ENCODE peak calls at places on chromosomes 4 and X, in seven cellular contexts. One of them, this sample, is unnamed.

GRCh38 chrX:130672214-130672613 is 230.8 kb downstream of the ENOX2 start:
- DNase-seq in H1: no peak
- DNase-seq in HepG2: no peak
- DNase-seq in HCT116: no peak
- DNase-seq in T47D: no peak
- DNase-seq in GM12878: no peak
- DNase-seq in SK-N-SH: no peak
- DNase-seq in this sample: no peak

GRCh38 chr4:81084029-81084428 is 53.5 kb downstream of the BMP3 start:
- DNase-seq in HepG2: peak
- DNase-seq in GM12878: no peak
- DNase-seq in H1: no peak
- DNase-seq in T47D: peak
- DNase-seq in HCT116: no peak
- DNase-seq in SK-N-SH: no peak
- DNase-seq in this sample: no peak

GRCh38 chrX:133880032-133880443 is 105.4 kb downstream of the GPC3 start:
- DNase-seq in GM12878: no peak
- DNase-seq in SK-N-SH: no peak
- DNase-seq in T47D: no peak
- DNase-seq in H1: no peak
- DNase-seq in HCT116: no peak
- DNase-seq in HepG2: no peak
- DNase-seq in this sample: no peak

GRCh38 chrX:11908371-11908770 is 150.3 kb downstream of the MSL3 start:
- DNase-seq in H1: no peak
- DNase-seq in HepG2: peak
- DNase-seq in SK-N-SH: peak
- DNase-seq in HCT116: no peak
- DNase-seq in GM12878: peak
- DNase-seq in T47D: peak
- DNase-seq in this sample: peak

GRCh38 chr4:73451978-73452747 is 16.1 kb downstream of the AFP start:
- DNase-seq in T47D: no peak
- DNase-seq in HCT116: no peak
- DNase-seq in H1: no peak
- DNase-seq in GM12878: no peak
- DNase-seq in SK-N-SH: no peak
- DNase-seq in HepG2: no peak
- DNase-seq in this sample: no peak

GRCh38 chrX:151796576-151796975 is 62.0 kb downstream of the CNGA2 start:
- DNase-seq in H1: no peak
- DNase-seq in T47D: no peak
- DNase-seq in HCT116: no peak
- DNase-seq in GM12878: no peak
- DNase-seq in SK-N-SH: no peak
- DNase-seq in HepG2: no peak
- DNase-seq in this sample: no peak

GRCh38 chrX:149845385-149845784 is 35.6 kb upstream of the MAGEA8 start:
- DNase-seq in H1: no peak
- DNase-seq in SK-N-SH: no peak
- DNase-seq in T47D: no peak
- DNase-seq in HCT116: no peak
- DNase-seq in HepG2: no peak
- DNase-seq in GM12878: no peak
- DNase-seq in this sample: no peak

GRCh38 chrX:129957241-129958099 is 25.0 kb upstream of the BCORL1 start:
- DNase-seq in HepG2: no peak
- DNase-seq in GM12878: peak
- DNase-seq in SK-N-SH: peak
- DNase-seq in HCT116: peak
- DNase-seq in H1: no peak
- DNase-seq in T47D: peak
- DNase-seq in this sample: peak

GRCh38 chr4:101346562-101347266 is 612 bp downstream of the PPP3CA start:
- DNase-seq in GM12878: no peak
- DNase-seq in HCT116: no peak
- DNase-seq in SK-N-SH: no peak
- DNase-seq in HepG2: peak
- DNase-seq in T47D: peak
- DNase-seq in H1: peak
- DNase-seq in this sample: peak

GRCh38 chrX:37644381-37645305 is 40.9 kb upstream of the XK start:
- DNase-seq in GM12878: no peak
- DNase-seq in H1: no peak
- DNase-seq in SK-N-SH: no peak
- DNase-seq in T47D: no peak
- DNase-seq in HepG2: no peak
- DNase-seq in HCT116: no peak
- DNase-seq in this sample: no peak

GRCh38 chrX:47191331-47191730 is 2.3 kb upstream of the UBA1 start:
- DNase-seq in T47D: peak
- DNase-seq in H1: peak
- DNase-seq in HepG2: no peak
- DNase-seq in GM12878: no peak
- DNase-seq in HCT116: peak
- DNase-seq in SK-N-SH: no peak
- DNase-seq in this sample: no peak

GRCh38 chr4:178316211-178316610 is 874.0 kb upstream of the AGA start:
- DNase-seq in HCT116: no peak
- DNase-seq in GM12878: no peak
- DNase-seq in H1: no peak
- DNase-seq in T47D: no peak
- DNase-seq in HepG2: no peak
- DNase-seq in SK-N-SH: no peak
- DNase-seq in this sample: no peak

GRCh38 chr4:2222838-2223237 is 19.1 kb downstream of the HAUS3 start:
- DNase-seq in H1: no peak
- DNase-seq in HepG2: no peak
- DNase-seq in GM12878: no peak
- DNase-seq in SK-N-SH: no peak
- DNase-seq in HCT116: no peak
- DNase-seq in T47D: peak
- DNase-seq in this sample: no peak

GRCh38 chr4:53477038-53477565 is 99.7 kb downstream of the FIP1L1 start:
- DNase-seq in SK-N-SH: no peak
- DNase-seq in T47D: peak
- DNase-seq in H1: no peak
- DNase-seq in HepG2: peak
- DNase-seq in GM12878: no peak
- DNase-seq in HCT116: no peak
- DNase-seq in this sample: no peak

GRCh38 chr4:141999446-142000143 is 363.2 kb downstream of the IL15 start:
- DNase-seq in SK-N-SH: no peak
- DNase-seq in HepG2: no peak
- DNase-seq in H1: no peak
- DNase-seq in HCT116: no peak
- DNase-seq in T47D: no peak
- DNase-seq in GM12878: no peak
- DNase-seq in this sample: peak

GRCh38 chr4:88518911-88519310 is 4.7 kb downstream of the PYURF start:
- DNase-seq in SK-N-SH: no peak
- DNase-seq in H1: no peak
- DNase-seq in GM12878: no peak
- DNase-seq in T47D: no peak
- DNase-seq in HepG2: no peak
- DNase-seq in HCT116: no peak
- DNase-seq in this sample: no peak

GRCh38 chr4:88526221-88526815 is 2.7 kb upstream of the PYURF start:
- DNase-seq in HepG2: no peak
- DNase-seq in GM12878: no peak
- DNase-seq in SK-N-SH: peak
- DNase-seq in T47D: peak
- DNase-seq in H1: no peak
- DNase-seq in HCT116: no peak
- DNase-seq in this sample: no peak

GRCh38 chr4:88527787-88528186 is 4.2 kb upstream of the PYURF start:
- DNase-seq in SK-N-SH: no peak
- DNase-seq in HepG2: no peak
- DNase-seq in T47D: no peak
- DNase-seq in HCT116: no peak
- DNase-seq in H1: no peak
- DNase-seq in GM12878: peak
- DNase-seq in this sample: no peak

GRCh38 chr4:88523325-88524129 is at the start of gene PYURF:
- DNase-seq in GM12878: peak
- DNase-seq in SK-N-SH: peak
- DNase-seq in HepG2: peak
- DNase-seq in H1: peak
- DNase-seq in T47D: peak
- DNase-seq in HCT116: peak
- DNase-seq in this sample: peak

DNA sequence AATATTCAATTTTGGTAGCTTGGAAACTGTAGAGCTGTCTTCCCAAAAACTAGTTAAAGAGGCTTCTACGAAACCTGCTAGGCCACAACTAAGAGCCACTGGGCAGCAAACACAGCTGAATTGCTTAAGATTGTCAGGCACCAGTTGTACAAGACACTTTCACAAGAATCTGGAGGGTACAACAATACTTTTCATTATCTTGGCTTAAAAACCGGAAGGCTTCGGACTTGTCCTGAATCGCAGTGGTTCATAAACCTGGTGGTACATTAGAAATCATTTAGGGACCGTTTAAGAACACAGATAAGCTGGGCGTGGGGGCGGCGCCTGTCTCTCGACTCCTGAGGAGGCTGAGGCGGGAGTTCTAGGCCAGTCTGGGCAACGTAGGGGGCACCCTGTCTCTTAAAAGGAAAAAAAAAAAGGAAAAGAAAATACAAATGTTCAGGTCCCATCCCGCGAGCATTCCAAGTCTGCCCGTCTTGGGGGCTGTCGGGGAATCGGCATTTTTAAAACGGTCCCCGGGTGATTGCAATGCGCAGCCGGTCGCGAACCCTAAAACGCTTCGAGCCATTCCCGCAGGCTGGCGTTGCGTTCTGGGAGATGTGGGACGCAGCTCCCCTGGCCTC is 763 bp downstream of the PYURF start:
- DNase-seq in HCT116: no peak
- DNase-seq in GM12878: no peak
- DNase-seq in HepG2: peak
- DNase-seq in SK-N-SH: peak
- DNase-seq in T47D: peak
- DNase-seq in H1: no peak
- DNase-seq in this sample: peak
- TF ChIP-seq JUND in HCT116: no peak
- TF ChIP-seq JUND in GM12878: no peak
- TF ChIP-seq JUND in HepG2: no peak
- TF ChIP-seq JUND in SK-N-SH: no peak
- TF ChIP-seq JUND in T47D: no peak
- TF ChIP-seq JUND in H1: no peak
- TF ChIP-seq JUND in this sample: no peak

GRCh38 chr4:32140636-32141035 is 1420.5 kb downstream of the PCDH7 start:
- DNase-seq in GM12878: no peak
- DNase-seq in H1: no peak
- DNase-seq in HCT116: no peak
- DNase-seq in SK-N-SH: no peak
- DNase-seq in HepG2: no peak
- DNase-seq in T47D: no peak
- DNase-seq in this sample: no peak
- TF ChIP-seq JUND in GM12878: no peak
- TF ChIP-seq JUND in H1: no peak
- TF ChIP-seq JUND in HCT116: peak
- TF ChIP-seq JUND in SK-N-SH: no peak
- TF ChIP-seq JUND in HepG2: no peak
- TF ChIP-seq JUND in T47D: no peak
- TF ChIP-seq JUND in this sample: no peak

DNA sequence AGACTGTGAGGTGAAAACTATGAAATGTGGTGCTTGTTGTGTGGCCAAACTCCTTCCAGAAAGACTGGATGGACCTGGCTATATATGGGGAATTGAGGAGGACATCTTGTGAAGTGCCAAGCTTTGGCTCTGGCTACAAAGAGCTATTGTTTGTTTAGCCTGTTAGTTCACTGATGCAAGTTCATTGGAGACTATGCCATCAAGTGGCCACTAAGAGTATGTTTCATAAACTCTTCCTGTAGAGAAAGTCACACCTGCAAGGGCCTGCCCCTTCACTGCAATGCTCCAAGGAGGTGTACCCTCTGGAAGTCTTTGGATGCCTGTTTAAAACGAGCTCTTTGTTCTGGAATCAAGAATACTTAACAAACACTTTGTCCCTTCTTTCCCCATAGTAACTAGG is 382.0 kb downstream of the GABRG1 start:
- DNase-seq in HCT116: no peak
- DNase-seq in HepG2: peak
- DNase-seq in GM12878: no peak
- DNase-seq in T47D: peak
- DNase-seq in H1: no peak
- DNase-seq in SK-N-SH: no peak
- DNase-seq in this sample: no peak
- TF ChIP-seq JUND in HCT116: no peak
- TF ChIP-seq JUND in HepG2: no peak
- TF ChIP-seq JUND in GM12878: no peak
- TF ChIP-seq JUND in T47D: no peak
- TF ChIP-seq JUND in H1: no peak
- TF ChIP-seq JUND in SK-N-SH: no peak
- TF ChIP-seq JUND in this sample: no peak

GRCh38 chr4:54942735-54943134 is 182.7 kb downstream of the KDR start:
- DNase-seq in HCT116: no peak
- DNase-seq in SK-N-SH: no peak
- DNase-seq in H1: no peak
- DNase-seq in HepG2: no peak
- DNase-seq in GM12878: no peak
- DNase-seq in T47D: no peak
- DNase-seq in this sample: no peak

GRCh38 chr4:54940996-54941395 is 184.4 kb downstream of the KDR start:
- DNase-seq in HepG2: no peak
- DNase-seq in HCT116: no peak
- DNase-seq in SK-N-SH: no peak
- DNase-seq in H1: no peak
- DNase-seq in T47D: no peak
- DNase-seq in GM12878: no peak
- DNase-seq in this sample: no peak

GRCh38 chr4:54945838-54946237 is 179.6 kb downstream of the KDR start:
- DNase-seq in H1: no peak
- DNase-seq in T47D: peak
- DNase-seq in HepG2: no peak
- DNase-seq in GM12878: no peak
- DNase-seq in HCT116: no peak
- DNase-seq in SK-N-SH: no peak
- DNase-seq in this sample: no peak

GRCh38 chr4:54937501-54937900 is 187.9 kb downstream of the KDR start:
- DNase-seq in HCT116: no peak
- DNase-seq in T47D: peak
- DNase-seq in SK-N-SH: no peak
- DNase-seq in HepG2: no peak
- DNase-seq in GM12878: no peak
- DNase-seq in H1: no peak
- DNase-seq in this sample: no peak

DNA sequence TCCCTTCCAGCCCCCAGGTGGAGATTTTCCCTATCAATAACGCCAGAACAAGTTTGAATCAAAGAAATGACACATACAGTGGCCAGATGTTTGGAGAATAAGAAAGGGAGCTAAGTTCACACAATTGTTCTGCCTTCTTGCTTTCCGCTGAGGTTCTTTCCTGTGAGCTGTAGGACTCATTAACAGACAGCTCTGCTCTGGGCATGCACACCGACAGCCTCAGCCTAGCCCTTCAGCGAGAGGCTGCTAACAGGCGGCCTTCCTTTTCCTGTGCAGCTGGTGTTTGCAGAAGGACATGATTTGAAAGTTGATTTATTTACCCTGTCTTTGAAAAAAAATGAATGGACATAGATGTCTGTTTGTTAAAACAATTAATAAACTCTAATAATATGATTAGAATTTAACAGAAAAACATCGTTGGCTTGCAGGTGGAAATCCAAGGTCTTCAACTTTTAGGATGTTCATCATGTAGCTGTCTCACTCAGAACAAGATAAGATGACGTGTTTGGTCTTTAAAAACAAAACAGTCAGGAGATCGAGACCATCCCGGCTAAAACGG is 183.3 kb downstream of the KDR start:
- DNase-seq in HCT116: no peak
- DNase-seq in H1: no peak
- DNase-seq in T47D: no peak
- DNase-seq in SK-N-SH: no peak
- DNase-seq in GM12878: no peak
- DNase-seq in HepG2: no peak
- DNase-seq in this sample: no peak
- TF ChIP-seq JUND in HCT116: no peak
- TF ChIP-seq JUND in H1: no peak
- TF ChIP-seq JUND in T47D: no peak
- TF ChIP-seq JUND in SK-N-SH: no peak
- TF ChIP-seq JUND in GM12878: no peak
- TF ChIP-seq JUND in HepG2: no peak
- TF ChIP-seq JUND in this sample: no peak

This sample was measured in K562.